ENCODE peak calls at places on chromosomes 11 and 22, in four cellular contexts. T is LoVo, H is NCI-H460, O is occipital lobe. L is an unnamed sample.

GRCh38 chr22:19207902-19208283 is 29.4 kb upstream of the SLC25A1 start:
- DNase-seq in O (no peak), T (no peak), H (no peak), L (no peak)

GRCh38 chr11:31802990-31803812 is 7.9 kb downstream of the PAX6 start:
- DNase-seq in T (no peak), O (no peak), H (no peak), L (no peak)

GRCh38 chr22:48709453-48709852 is 1118.2 kb downstream of the BRD1 start:
- DNase-seq in H (no peak), T (no peak), O (no peak), L (no peak)

GRCh38 chr11:17063171-17064002 is 14.1 kb downstream of the RPS13 start:
- DNase-seq in O (no peak), T (peak), H (peak), L (peak)

GRCh38 chr22:31082606-31083376 is 1.7 kb downstream of the SMTN start:
- DNase-seq in H (no peak), O (no peak), T (peak), L (peak)

GRCh38 chr11:11408436-11409221 is 55.6 kb upstream of the CSNK2A3 start:
- DNase-seq in O (no peak), T (no peak), H (no peak), L (no peak)

GRCh38 chr11:60658409-60658808 is 41.0 kb upstream of the MS4A8 start:
- DNase-seq in T (no peak), H (no peak), O (no peak), L (no peak)

GRCh38 chr11:77619576-77620198 is 17.9 kb downstream of the CLNS1A start:
- DNase-seq in H (peak), T (peak), O (no peak), L (peak)

GRCh38 chr22:30776476-30776875 is 81.8 kb downstream of the OSBP2 start:
- DNase-seq in H (no peak), O (no peak), T (no peak), L (no peak)

GRCh38 chr11:12800032-12800671 is 125.9 kb downstream of the TEAD1 start:
- DNase-seq in O (peak), H (no peak), T (peak), L (peak)

GRCh38 chr11:93478841-93479240 is 64.3 kb downstream of the SMCO4 start:
- DNase-seq in T (no peak), H (no peak), O (no peak), L (no peak)

L was measured in SJSA1.